ENCODE peak calls at places on chromosome 2, in nine cellular contexts. D is endothelial cell, E is spleen, B is nephron progenitor cell, G is fibroblast of lung, J is BE2C, A is AG10803, C is B cell, Z is bronchial epithelial cell. T is an unnamed sample.

GRCh38 chr2:241184901-241185300 is 3.6 kb upstream of the ANO7 start:
- DNase-seq in D (no peak), E (peak; percentile 34), B (no peak), G (no peak), J (no peak), A (no peak), C (no peak), Z (no peak), T (no peak)

GRCh38 chr2:37604716-37605115 is 66.7 kb downstream of the CDC42EP3 start:
- DNase-seq in D (no peak), E (no peak), B (no peak), G (no peak), J (no peak), A (no peak), C (no peak), Z (peak; percentile 60), T (no peak)

GRCh38 chr2:95391641-95392310 is 10.7 kb upstream of the FAHD2A start:
- DNase-seq in D (no peak), E (peak; percentile 72), B (no peak), G (no peak), J (no peak), A (no peak), C (no peak), Z (no peak), T (no peak)

GRCh38 chr2:199461455-199462166 is 3.9 kb upstream of the SATB2 start:
- DNase-seq in D (no peak), E (peak; percentile 58), B (no peak), G (no peak), J (no peak), A (no peak), C (no peak), Z (no peak), T (no peak)

GRCh38 chr2:105239924-105240323 is 1.6 kb upstream of the GPR45 start:
- DNase-seq in D (no peak), E (no peak), B (no peak), G (peak; percentile 51), J (no peak), A (peak; percentile 96), C (no peak), Z (no peak), T (no peak)

GRCh38 chr2:67260348-67261277 is 136.5 kb upstream of the ETAA1 start:
- DNase-seq in D (no peak), E (no peak), B (no peak), G (peak; percentile 100), J (peak; percentile 7), A (peak; percentile 99), C (no peak), Z (peak; percentile 82), T (no peak)

GRCh38 chr2:30306522-30306921 is 75.2 kb downstream of the LBH start:
- DNase-seq in D (no peak), E (no peak), B (no peak), G (no peak), J (no peak), A (no peak), C (no peak), Z (peak; percentile 42), T (no peak)

GRCh38 chr2:128316777-128317185 is 1.9 kb downstream of the HS6ST1 start:
- DNase-seq in D (peak; percentile 3), E (no peak), B (no peak), G (no peak), J (no peak), A (no peak), C (no peak), Z (no peak), T (no peak)

GRCh38 chr2:5991305-5991968 is 299.3 kb downstream of the SOX11 start:
- DNase-seq in D (no peak), E (no peak), B (no peak), G (no peak), J (no peak), A (no peak), C (no peak), Z (no peak), T (no peak)

GRCh38 chr2:241133436-241133820 is 15.8 kb downstream of the PASK start:
- DNase-seq in D (no peak), E (no peak), B (no peak), G (no peak), J (no peak), A (no peak), C (no peak), Z (no peak), T (no peak)

GRCh38 chr2:27024812-27025211 is 8.0 kb upstream of the TMEM214 start:
- DNase-seq in D (no peak), E (no peak), B (no peak), G (no peak), J (peak; percentile 38), A (no peak), C (no peak), Z (no peak), T (no peak)
- TF ChIP-seq CTCF in D (no peak), E (no peak), B (no peak), G (no peak), J (peak; percentile 33), A (no peak), C (no peak), Z (no peak), T (no peak)

GRCh38 chr2:154097823-154098398 is 226.2 kb downstream of the GALNT13 start:
- DNase-seq in D (no peak), E (no peak), B (no peak), G (no peak), J (no peak), A (no peak), C (no peak), Z (peak; percentile 47), T (no peak)

GRCh38 chr2:154093856-154094255 is 222.1 kb downstream of the GALNT13 start:
- DNase-seq in D (no peak), E (no peak), B (no peak), G (no peak), J (no peak), A (no peak), C (no peak), Z (no peak), T (no peak)

GRCh38 chr2:154092571-154092970 is 220.8 kb downstream of the GALNT13 start:
- DNase-seq in D (no peak), E (no peak), B (no peak), G (no peak), J (no peak), A (no peak), C (no peak), Z (no peak), T (no peak)
- TF ChIP-seq CTCF in D (no peak), E (no peak), B (no peak), G (no peak), J (no peak), A (no peak), C (no peak), Z (no peak), T (no peak)

GRCh38 chr2:74414913-74415761 is 6.3 kb downstream of the C2orf81 start:
- DNase-seq in D (peak; percentile 53), E (peak; percentile 92), B (no peak), G (peak; percentile 26), J (no peak), A (peak; percentile 34), C (peak; percentile 72), Z (no peak), T (peak; percentile 10)
- TF ChIP-seq CTCF in D (no peak), E (peak; percentile 45), B (no peak), G (no peak), J (no peak), A (no peak), C (peak; percentile 25), Z (peak; percentile 50), T (no peak)

GRCh38 chr2:209640358-209640757 is 131.3 kb upstream of the UNC80 start:
- DNase-seq in D (no peak), E (no peak), B (no peak), G (no peak), J (no peak), A (no peak), C (no peak), Z (peak; percentile 97), T (no peak)
- TF ChIP-seq CTCF in D (no peak), E (no peak), B (no peak), G (no peak), J (no peak), A (no peak), C (no peak), Z (no peak), T (no peak)